ENCODE peak calls at places on chromosomes 12 and 14, in seven cellular contexts. Z, D, E, M, V, B and R are unnamed samples.
A peak's percentile ranks its signal among the peaks of the same experiment; 100 is the strongest.

GRCh38 chr12:64218597-64218996 is 3.5 kb downstream of the KICS2 start:
- ATAC-seq in Z (no peak), D (no peak), E (no peak), M (no peak), V (no peak), B (no peak), R (no peak)

GRCh38 chr12:68080577-68080976 is 79.0 kb downstream of the IFNG start:
- ATAC-seq in Z (no peak), D (no peak), E (no peak), M (no peak), V (no peak), B (no peak), R (no peak)

GRCh38 chr12:132771126-132771838 is 9.7 kb upstream of the ANKLE2 start:
- ATAC-seq in Z (no peak), D (no peak), E (no peak), M (no peak), V (no peak), B (no peak), R (no peak)

GRCh38 chr12:28535216-28535615 is 345.0 kb downstream of the CCDC91 start:
- ATAC-seq in Z (no peak), D (no peak), E (no peak), M (no peak), V (no peak), B (no peak), R (no peak)

GRCh38 chr14:65321370-65321875 is 91.1 kb upstream of the FUT8 start:
- ATAC-seq in Z (no peak), D (no peak), E (no peak), M (peak; percentile 23), V (no peak), B (no peak), R (no peak)

GRCh38 chr12:66131067-66131688 is 628 bp upstream of the LLPH start:
- ATAC-seq in Z (peak; percentile 50), D (no peak), E (no peak), M (peak; percentile 29), V (no peak), B (no peak), R (peak; percentile 7)

GRCh38 chr14:84686550-84686949 is 843.4 kb upstream of the FLRT2 start:
- ATAC-seq in Z (no peak), D (no peak), E (no peak), M (no peak), V (no peak), B (no peak), R (no peak)

GRCh38 chr14:103994535-103995184 is 52.3 kb upstream of the RD3L start:
- ATAC-seq in Z (no peak), D (no peak), E (peak; percentile 36), M (no peak), V (no peak), B (no peak), R (no peak)

GRCh38 chr14:99242816-99243795 is 28.9 kb downstream of the BCL11B start:
- ATAC-seq in Z (no peak), D (no peak), E (no peak), M (no peak), V (no peak), B (no peak), R (no peak)

GRCh38 chr12:6987956-6988573 is 17.4 kb downstream of the EMG1 start:
- ATAC-seq in Z (no peak), D (peak; percentile 98), E (peak; percentile 84), M (peak; percentile 99), V (no peak), B (no peak), R (peak; percentile 89)

GRCh38 chr12:75208851-75209781 is 523 bp downstream of the KCNC2 start:
- ATAC-seq in Z (no peak), D (peak; percentile 38), E (peak; percentile 24), M (peak; percentile 66), V (no peak), B (no peak), R (no peak)

GRCh38 chr12:113474635-113475436 is 3.2 kb upstream of the LHX5 start:
- ATAC-seq in Z (no peak), D (no peak), E (no peak), M (no peak), V (no peak), B (no peak), R (no peak)

DNA sequence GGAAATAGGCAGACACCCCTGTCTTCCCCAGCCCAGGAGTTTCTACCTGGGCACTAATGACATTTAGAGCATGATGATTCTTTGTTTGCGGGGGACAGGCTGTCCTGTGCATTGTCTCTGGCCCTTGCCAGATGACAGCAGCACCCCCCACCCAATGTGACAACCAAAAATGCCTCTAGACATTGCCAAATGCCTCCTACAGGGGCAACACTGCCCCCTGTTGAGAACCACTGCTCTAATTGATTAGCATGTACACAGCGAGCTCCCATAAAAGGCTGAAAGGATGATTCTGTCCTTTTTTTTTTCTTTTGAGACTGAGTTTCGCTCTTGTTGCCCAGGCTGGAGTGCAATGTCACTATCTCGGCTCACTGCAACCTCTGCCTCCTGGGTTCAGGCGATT is 50.5 kb downstream of the MAP1LC3B2 start:
- ATAC-seq in Z (peak; percentile 68), D (no peak), E (no peak), M (no peak), V (no peak), B (no peak), R (no peak)
- TF ChIP-seq CTCF in Z (peak; percentile 75), D (no peak), E (no peak), M (no peak), V (no peak), B (no peak), R (no peak)

GRCh38 chr14:86462193-86462592 is 932.2 kb downstream of the FLRT2 start:
- ATAC-seq in Z (no peak), D (peak; percentile 68), E (no peak), M (peak; percentile 70), V (no peak), B (no peak), R (no peak)
- TF ChIP-seq CTCF in Z (peak; percentile 37), D (peak; percentile 42), E (no peak), M (peak; percentile 25), V (peak; percentile 17), B (no peak), R (no peak)

GRCh38 chr14:105100931-105101330 is 35.7 kb upstream of the GPR132 start:
- ATAC-seq in Z (no peak), D (no peak), E (no peak), M (no peak), V (no peak), B (no peak), R (no peak)
- TF ChIP-seq CTCF in Z (no peak), D (no peak), E (no peak), M (no peak), V (no peak), B (no peak), R (no peak)

GRCh38 chr12:108516511-108517275 is 1.6 kb downstream of the FICD start:
- ATAC-seq in Z (no peak), D (no peak), E (no peak), M (no peak), V (no peak), B (no peak), R (no peak)
- TF ChIP-seq CTCF in Z (peak; percentile 33), D (no peak), E (no peak), M (no peak), V (no peak), B (no peak), R (no peak)

DNA sequence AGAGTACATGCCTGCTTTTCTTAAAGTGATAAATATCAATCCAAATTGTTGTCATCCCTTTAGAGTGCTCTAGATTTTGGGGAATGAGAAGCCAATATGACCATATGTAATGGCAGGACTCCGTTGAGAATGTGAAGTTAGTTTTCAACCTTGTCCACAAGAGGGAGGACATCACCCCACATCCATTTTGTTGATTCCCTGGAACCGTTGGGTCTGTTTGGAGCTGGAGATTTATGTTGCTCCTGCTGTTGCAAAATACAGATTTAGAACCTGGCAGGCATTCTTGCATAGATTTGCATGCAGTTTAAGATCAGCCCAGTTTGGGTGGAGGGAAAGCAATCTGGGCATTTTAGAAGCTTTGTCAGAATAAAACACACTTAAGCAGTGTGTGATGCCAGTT is 620.1 kb downstream of the NRXN3 start:
- ATAC-seq in Z (no peak), D (no peak), E (no peak), M (no peak), V (no peak), B (no peak), R (no peak)
- TF ChIP-seq CTCF in Z (peak; percentile 17), D (no peak), E (no peak), M (no peak), V (no peak), B (no peak), R (no peak)

DNA sequence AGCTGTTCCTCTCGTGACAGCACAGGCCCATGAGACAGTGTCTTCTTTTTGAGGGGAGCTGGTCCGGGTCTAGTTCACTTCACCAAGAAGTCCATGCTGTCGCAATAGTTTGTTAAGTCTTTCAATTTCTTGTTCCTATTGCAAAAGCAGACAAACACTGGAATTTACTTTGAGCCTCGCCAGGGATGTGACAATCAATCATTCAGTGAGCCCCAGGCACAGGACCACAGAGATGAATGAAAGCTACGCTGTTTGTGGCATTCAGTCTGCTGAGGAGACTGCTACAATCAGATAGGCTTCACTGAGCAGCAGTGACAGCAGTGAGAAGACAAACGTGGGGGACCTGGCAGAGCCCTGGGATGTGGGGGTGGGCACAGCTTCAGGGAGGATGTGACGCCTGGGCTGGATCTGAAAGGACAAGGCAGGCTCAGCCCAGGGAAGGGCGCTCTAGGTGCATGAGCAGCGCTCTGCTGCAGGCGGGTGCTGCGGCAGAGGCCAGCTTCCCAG is 35.5 kb downstream of the TCTN1 start:
- ATAC-seq in Z (no peak), D (no peak), E (no peak), M (no peak), V (no peak), B (no peak), R (no peak)
- TF ChIP-seq CTCF in Z (no peak), D (no peak), E (no peak), M (no peak), V (no peak), B (no peak), R (no peak)